ENCODE peak calls at places on chromosomes 16 and 17, in ten cellular contexts. One of them, this sample, is unnamed.

GRCh38 chr17:14156689-14157088 is 80.0 kb downstream of the CDRT15 start:
- DNase-seq in EL: peak; percentile 11
- DNase-seq in hepatic stellate cell: no peak
- DNase-seq in frontal cortex: no peak
- DNase-seq in NCI-H1105 treated with DMSO at 0.1 percent for 48 hours: no peak
- DNase-seq in iPS DF 19.7: no peak
- DNase-seq in psoas muscle: no peak
- DNase-seq in endothelial cell: no peak
- DNase-seq in effector CD8-positive, alpha-beta T cell: no peak
- DNase-seq in naive thymus-derived CD8-positive, alpha-beta T cell: no peak
- DNase-seq in this sample: no peak

GRCh38 chr16:25012525-25012991 is 2.6 kb downstream of the ARHGAP17 start:
- DNase-seq in EL: peak; percentile 92
- DNase-seq in hepatic stellate cell: peak; percentile 74
- DNase-seq in frontal cortex: no peak
- DNase-seq in NCI-H1105 treated with DMSO at 0.1 percent for 48 hours: no peak
- DNase-seq in iPS DF 19.7: no peak
- DNase-seq in psoas muscle: no peak
- DNase-seq in endothelial cell: no peak
- DNase-seq in effector CD8-positive, alpha-beta T cell: no peak
- DNase-seq in naive thymus-derived CD8-positive, alpha-beta T cell: no peak
- DNase-seq in this sample: no peak

GRCh38 chr16:54282202-54282922 is 4.2 kb downstream of the IRX3 start:
- DNase-seq in EL: peak; percentile 11
- DNase-seq in hepatic stellate cell: no peak
- DNase-seq in frontal cortex: peak; percentile 70
- DNase-seq in NCI-H1105 treated with DMSO at 0.1 percent for 48 hours: no peak
- DNase-seq in iPS DF 19.7: no peak
- DNase-seq in psoas muscle: peak; percentile 73
- DNase-seq in endothelial cell: peak; percentile 80
- DNase-seq in effector CD8-positive, alpha-beta T cell: no peak
- DNase-seq in naive thymus-derived CD8-positive, alpha-beta T cell: no peak
- DNase-seq in this sample: peak; percentile 60

GRCh38 chr17:17645961-17646360 is 35.3 kb upstream of the RAI1 start:
- DNase-seq in EL: peak; percentile 25
- DNase-seq in hepatic stellate cell: no peak
- DNase-seq in frontal cortex: no peak
- DNase-seq in NCI-H1105 treated with DMSO at 0.1 percent for 48 hours: no peak
- DNase-seq in iPS DF 19.7: no peak
- DNase-seq in psoas muscle: no peak
- DNase-seq in endothelial cell: no peak
- DNase-seq in effector CD8-positive, alpha-beta T cell: no peak
- DNase-seq in naive thymus-derived CD8-positive, alpha-beta T cell: no peak
- DNase-seq in this sample: no peak

GRCh38 chr16:84599528-84600202 is 18.2 kb downstream of the COTL1 start:
- DNase-seq in EL: peak; percentile 88
- DNase-seq in hepatic stellate cell: peak; percentile 76
- DNase-seq in frontal cortex: no peak
- DNase-seq in NCI-H1105 treated with DMSO at 0.1 percent for 48 hours: no peak
- DNase-seq in iPS DF 19.7: peak; percentile 86
- DNase-seq in psoas muscle: peak; percentile 67
- DNase-seq in endothelial cell: peak; percentile 69
- DNase-seq in effector CD8-positive, alpha-beta T cell: peak; percentile 10
- DNase-seq in naive thymus-derived CD8-positive, alpha-beta T cell: peak; percentile 38
- DNase-seq in this sample: peak; percentile 46

GRCh38 chr16:15775209-15775608 is 81.6 kb downstream of the MYH11 start:
- DNase-seq in EL: peak; percentile 32
- DNase-seq in hepatic stellate cell: no peak
- DNase-seq in frontal cortex: no peak
- DNase-seq in NCI-H1105 treated with DMSO at 0.1 percent for 48 hours: no peak
- DNase-seq in iPS DF 19.7: no peak
- DNase-seq in psoas muscle: no peak
- DNase-seq in endothelial cell: no peak
- DNase-seq in effector CD8-positive, alpha-beta T cell: no peak
- DNase-seq in naive thymus-derived CD8-positive, alpha-beta T cell: no peak
- DNase-seq in this sample: no peak

GRCh38 chr17:10737168-10737622 is 7.4 kb upstream of the TMEM220 start:
- DNase-seq in EL: peak; percentile 61
- DNase-seq in hepatic stellate cell: peak; percentile 62
- DNase-seq in frontal cortex: peak; percentile 58
- DNase-seq in NCI-H1105 treated with DMSO at 0.1 percent for 48 hours: peak; percentile 60
- DNase-seq in iPS DF 19.7: no peak
- DNase-seq in psoas muscle: peak; percentile 69
- DNase-seq in endothelial cell: peak; percentile 61
- DNase-seq in effector CD8-positive, alpha-beta T cell: peak; percentile 15
- DNase-seq in naive thymus-derived CD8-positive, alpha-beta T cell: peak; percentile 10
- DNase-seq in this sample: peak; percentile 60

GRCh38 chr16:48146131-48146530 is 9.7 kb downstream of the ABCC12 start:
- DNase-seq in EL: no peak
- DNase-seq in hepatic stellate cell: no peak
- DNase-seq in frontal cortex: no peak
- DNase-seq in NCI-H1105 treated with DMSO at 0.1 percent for 48 hours: no peak
- DNase-seq in iPS DF 19.7: no peak
- DNase-seq in psoas muscle: no peak
- DNase-seq in endothelial cell: no peak
- DNase-seq in effector CD8-positive, alpha-beta T cell: no peak
- DNase-seq in naive thymus-derived CD8-positive, alpha-beta T cell: no peak
- DNase-seq in this sample: no peak

GRCh38 chr17:61411114-61411943 is 11.7 kb downstream of the TBX2 start:
- DNase-seq in EL: peak; percentile 79
- DNase-seq in hepatic stellate cell: peak; percentile 80
- DNase-seq in frontal cortex: peak; percentile 38
- DNase-seq in NCI-H1105 treated with DMSO at 0.1 percent for 48 hours: no peak
- DNase-seq in iPS DF 19.7: no peak
- DNase-seq in psoas muscle: peak; percentile 67
- DNase-seq in endothelial cell: peak; percentile 59
- DNase-seq in effector CD8-positive, alpha-beta T cell: no peak
- DNase-seq in naive thymus-derived CD8-positive, alpha-beta T cell: no peak
- DNase-seq in this sample: peak; percentile 74

GRCh38 chr17:10025976-10026785 is 121.1 kb upstream of the RCVRN start:
- DNase-seq in EL: no peak
- DNase-seq in hepatic stellate cell: no peak
- DNase-seq in frontal cortex: no peak
- DNase-seq in NCI-H1105 treated with DMSO at 0.1 percent for 48 hours: peak; percentile 7
- DNase-seq in iPS DF 19.7: no peak
- DNase-seq in psoas muscle: no peak
- DNase-seq in endothelial cell: no peak
- DNase-seq in effector CD8-positive, alpha-beta T cell: no peak
- DNase-seq in naive thymus-derived CD8-positive, alpha-beta T cell: no peak
- DNase-seq in this sample: no peak

GRCh38 chr17:34386925-34387550 is 24.0 kb upstream of the CCL1 start:
- DNase-seq in EL: peak; percentile 45
- DNase-seq in hepatic stellate cell: no peak
- DNase-seq in frontal cortex: no peak
- DNase-seq in NCI-H1105 treated with DMSO at 0.1 percent for 48 hours: no peak
- DNase-seq in iPS DF 19.7: no peak
- DNase-seq in psoas muscle: no peak
- DNase-seq in endothelial cell: no peak
- DNase-seq in effector CD8-positive, alpha-beta T cell: no peak
- DNase-seq in naive thymus-derived CD8-positive, alpha-beta T cell: no peak
- DNase-seq in this sample: no peak

GRCh38 chr16:86764551-86764950 is 186.2 kb downstream of the FOXL1 start:
- DNase-seq in EL: no peak
- DNase-seq in hepatic stellate cell: no peak
- DNase-seq in frontal cortex: no peak
- DNase-seq in NCI-H1105 treated with DMSO at 0.1 percent for 48 hours: no peak
- DNase-seq in iPS DF 19.7: no peak
- DNase-seq in psoas muscle: no peak
- DNase-seq in endothelial cell: no peak
- DNase-seq in effector CD8-positive, alpha-beta T cell: no peak
- DNase-seq in naive thymus-derived CD8-positive, alpha-beta T cell: no peak
- DNase-seq in this sample: no peak

GRCh38 chr17:75565066-75565465 is 22.5 kb upstream of the MYO15B start:
- DNase-seq in EL: peak; percentile 65
- DNase-seq in hepatic stellate cell: no peak
- DNase-seq in frontal cortex: no peak
- DNase-seq in NCI-H1105 treated with DMSO at 0.1 percent for 48 hours: no peak
- DNase-seq in iPS DF 19.7: no peak
- DNase-seq in psoas muscle: no peak
- DNase-seq in endothelial cell: no peak
- DNase-seq in effector CD8-positive, alpha-beta T cell: no peak
- DNase-seq in naive thymus-derived CD8-positive, alpha-beta T cell: no peak
- DNase-seq in this sample: no peak

GRCh38 chr16:81060576-81061306 is 16.3 kb downstream of the C16orf46 start:
- DNase-seq in EL: no peak
- DNase-seq in hepatic stellate cell: no peak
- DNase-seq in frontal cortex: no peak
- DNase-seq in NCI-H1105 treated with DMSO at 0.1 percent for 48 hours: no peak
- DNase-seq in iPS DF 19.7: no peak
- DNase-seq in psoas muscle: no peak
- DNase-seq in endothelial cell: no peak
- DNase-seq in effector CD8-positive, alpha-beta T cell: no peak
- DNase-seq in naive thymus-derived CD8-positive, alpha-beta T cell: no peak
- DNase-seq in this sample: no peak

GRCh38 chr16:83717308-83717707 is 90.5 kb upstream of the HSBP1 start:
- DNase-seq in EL: peak; percentile 49
- DNase-seq in hepatic stellate cell: no peak
- DNase-seq in frontal cortex: no peak
- DNase-seq in NCI-H1105 treated with DMSO at 0.1 percent for 48 hours: no peak
- DNase-seq in iPS DF 19.7: peak; percentile 20
- DNase-seq in psoas muscle: no peak
- DNase-seq in endothelial cell: no peak
- DNase-seq in effector CD8-positive, alpha-beta T cell: no peak
- DNase-seq in naive thymus-derived CD8-positive, alpha-beta T cell: no peak
- DNase-seq in this sample: no peak

GRCh38 chr16:85839681-85840240 is 40.3 kb downstream of the COX4I1 start:
- DNase-seq in EL: no peak
- DNase-seq in hepatic stellate cell: no peak
- DNase-seq in frontal cortex: no peak
- DNase-seq in NCI-H1105 treated with DMSO at 0.1 percent for 48 hours: no peak
- DNase-seq in iPS DF 19.7: no peak
- DNase-seq in psoas muscle: no peak
- DNase-seq in endothelial cell: no peak
- DNase-seq in effector CD8-positive, alpha-beta T cell: no peak
- DNase-seq in naive thymus-derived CD8-positive, alpha-beta T cell: no peak
- DNase-seq in this sample: no peak